ENCODE peak calls at places on chromosome 19, in ten cellular contexts. O is esophagus squamous epithelium, G is breast epithelium, N is prostate gland, L is foreskin fibroblast, J is heart left ventricle, P is GM23338, F is mesendoderm, K is coronary artery, M is right cardiac atrium. A is an unnamed sample.

GRCh38 chr19:8311461-8312260 is 3.5 kb upstream of the CD320 start:
- DNase-seq in K (no peak), P (no peak), N (peak), O (no peak), F (no peak), M (no peak), G (no peak), L (no peak), J (peak), A (no peak)

GRCh38 chr19:16537111-16537510 is 5.1 kb downstream of the CHERP start:
- DNase-seq in L (no peak), M (no peak), P (no peak), J (no peak), K (no peak), N (no peak), G (no peak), F (no peak), O (no peak), A (no peak)

GRCh38 chr19:40639638-40639982 is 38.4 kb downstream of the LTBP4 start:
- DNase-seq in G (no peak), J (peak), M (peak), K (no peak), P (no peak), L (no peak), F (no peak), N (no peak), O (no peak), A (no peak)

GRCh38 chr19:30530751-30531150 is 158.6 kb downstream of the ZNF536 start:
- DNase-seq in J (no peak), K (no peak), P (no peak), G (no peak), O (no peak), F (no peak), L (no peak), M (no peak), N (no peak), A (no peak)

GRCh38 chr19:32647361-32647760 is 27.6 kb downstream of the ANKRD27 start:
- DNase-seq in J (no peak), M (no peak), G (no peak), O (no peak), P (no peak), L (no peak), F (no peak), K (no peak), N (no peak), A (no peak)

GRCh38 chr19:30226464-30227070 is 145.6 kb upstream of the ZNF536 start:
- DNase-seq in O (no peak), J (no peak), G (no peak), K (no peak), M (no peak), F (peak), N (no peak), L (peak), P (peak), A (no peak)

GRCh38 chr19:42965204-42965603 is 28.2 kb upstream of the PSG7 start:
- DNase-seq in P (no peak), K (no peak), G (no peak), F (no peak), M (no peak), N (no peak), L (peak), J (no peak), O (no peak), A (peak)

GRCh38 chr19:50565984-50566903 is 2.0 kb downstream of the LRRC4B start:
- DNase-seq in L (no peak), G (no peak), O (no peak), K (no peak), N (no peak), J (no peak), P (peak), M (no peak), F (peak), A (no peak)

GRCh38 chr19:1116726-1117581 is 13.2 kb downstream of the GPX4 start:
- DNase-seq in K (no peak), J (no peak), P (peak), N (no peak), M (no peak), F (no peak), G (no peak), O (no peak), L (no peak), A (no peak)

GRCh38 chr19:802888-803561 is 5.8 kb downstream of the PTBP1 start:
- DNase-seq in J (no peak), K (no peak), F (no peak), L (peak), N (no peak), P (peak), O (no peak), M (no peak), G (no peak), A (no peak)

GRCh38 chr19:379796-380195 is 29.2 kb downstream of the C2CD4C start:
- DNase-seq in F (no peak), N (no peak), K (no peak), J (no peak), M (no peak), P (no peak), G (no peak), O (no peak), L (no peak), A (no peak)

GRCh38 chr19:51891193-51891747 is 3.5 kb upstream of the ZNF577 start:
- DNase-seq in G (no peak), J (no peak), O (no peak), N (no peak), P (peak), F (peak), M (no peak), L (no peak), K (no peak), A (no peak)

GRCh38 chr19:7482584-7483439 is 6.0 kb downstream of the PEX11G start:
- DNase-seq in K (no peak), P (peak), O (no peak), M (peak), F (peak), G (no peak), L (peak), N (no peak), J (peak), A (no peak)

GRCh38 chr19:12484011-12484370 is 625 bp downstream of the ZNF709 start:
- DNase-seq in G (no peak), F (peak), P (no peak), O (no peak), K (no peak), N (no peak), J (no peak), M (no peak), L (no peak), A (no peak)

GRCh38 chr19:53874384-53874995 is 6.8 kb downstream of the MYADM start:
- DNase-seq in M (no peak), K (no peak), L (no peak), J (no peak), N (no peak), P (no peak), F (no peak), O (no peak), G (no peak), A (no peak)

DNA sequence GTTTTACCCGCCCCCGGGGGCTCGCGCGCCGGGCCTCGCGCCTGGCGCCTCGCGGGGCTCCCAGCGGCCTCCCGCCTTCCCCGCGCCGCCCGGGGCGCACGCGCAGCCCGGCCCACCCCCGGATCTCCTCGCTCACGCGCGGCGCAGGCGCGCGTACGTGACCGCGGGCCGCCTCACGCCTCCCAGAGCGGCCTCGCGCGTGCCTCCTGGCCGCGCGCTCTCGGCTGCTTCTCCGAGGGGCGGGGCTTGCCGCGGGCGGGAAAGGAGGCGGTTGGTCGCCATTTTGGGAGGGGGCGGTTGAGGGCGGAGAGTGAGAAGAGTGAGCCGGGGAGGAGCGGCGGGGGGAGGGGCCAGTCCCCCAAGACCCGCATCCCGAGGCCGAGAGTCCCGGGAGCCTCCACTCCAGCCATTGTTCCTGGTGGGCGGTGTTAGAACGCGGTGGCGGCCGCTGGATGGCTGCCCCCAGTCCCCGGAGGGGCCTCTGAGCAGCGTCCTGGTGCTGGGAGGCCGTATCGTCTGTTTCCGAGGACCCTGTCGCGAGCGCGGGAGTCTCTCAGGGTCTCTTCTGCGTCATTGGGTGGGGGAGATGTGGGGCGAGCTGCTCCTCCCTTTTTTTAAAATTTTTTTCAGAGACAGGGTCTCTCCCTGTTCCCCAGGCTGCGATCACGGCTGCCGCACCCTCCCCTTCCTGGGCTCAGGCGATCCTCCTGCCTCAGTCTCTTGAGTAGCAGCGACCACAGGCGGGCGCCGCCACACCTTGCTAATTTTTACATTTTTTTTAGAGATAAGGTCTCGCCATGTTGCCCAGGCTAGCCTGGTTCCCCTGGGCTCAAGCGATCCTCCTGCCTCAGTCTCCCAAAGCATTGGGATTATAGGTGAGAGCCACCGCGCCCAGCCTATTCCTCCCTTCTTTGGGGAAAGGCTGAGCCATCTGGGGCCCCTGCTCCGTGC is at the start of gene ZNF541:
- DNase-seq in K (no peak), J (peak), F (no peak), O (no peak), L (peak), G (peak), N (peak), P (peak), M (peak), A (no peak)
- H3K4me3 ChIP-seq in K (peak), J (peak), F (no peak), O (peak), L (peak), G (peak), N (peak), P (no peak), M (peak), A (peak)

DNA sequence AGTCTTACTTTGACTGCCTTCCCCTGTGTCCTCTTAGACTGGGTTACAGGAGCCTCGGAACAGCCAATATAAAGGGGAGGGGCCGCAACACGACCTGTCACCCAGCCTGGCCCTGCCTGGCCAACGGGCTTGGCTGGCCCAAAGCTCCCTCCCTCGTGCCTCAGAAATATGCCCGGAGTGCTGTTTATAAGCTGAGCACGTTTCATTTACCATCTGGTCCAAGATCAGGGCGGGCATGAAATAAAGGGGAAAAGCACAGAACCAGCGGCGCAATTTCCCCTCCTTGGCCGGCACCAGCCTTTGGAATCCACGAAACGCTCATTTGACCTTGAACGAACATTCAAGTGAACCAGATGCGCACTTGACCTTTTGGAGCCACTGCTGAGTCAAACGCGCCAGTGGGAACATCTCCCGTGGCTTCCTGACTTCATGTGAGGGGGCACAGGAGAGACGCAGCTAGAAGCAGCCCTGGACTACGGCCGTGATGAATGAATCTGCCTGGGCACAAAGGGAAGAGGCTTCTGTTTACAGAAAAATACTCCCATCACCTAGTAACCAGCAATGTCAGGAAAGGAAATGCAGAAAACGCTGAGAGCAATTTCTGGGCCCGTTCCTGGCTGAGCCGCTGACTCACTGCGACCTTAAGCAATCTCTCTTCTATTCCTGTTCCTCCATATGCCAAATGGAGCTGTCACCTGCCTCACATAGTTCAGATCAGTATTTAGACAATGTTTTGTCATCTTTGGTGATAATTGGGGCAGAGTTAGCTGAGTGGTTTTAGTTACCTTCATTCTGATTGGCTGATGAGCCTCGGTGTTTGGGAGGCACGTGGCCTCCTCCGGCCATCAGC is 53.3 kb downstream of the RFX2 start:
- DNase-seq in K (peak), N (peak), G (peak), L (peak), J (peak), F (peak), M (peak), O (no peak), P (peak), A (peak)
- H3K4me3 ChIP-seq in K (peak), N (no peak), G (peak), L (peak), J (peak), F (no peak), M (no peak), O (peak), P (no peak), A (no peak)

GRCh38 chr19:6092329-6093286 is 17.7 kb downstream of the RFX2 start:
- DNase-seq in K (peak), G (peak), O (no peak), F (peak), L (peak), M (peak), J (peak), N (peak), P (peak), A (no peak)
- H3K4me3 ChIP-seq in K (peak), G (peak), O (peak), F (no peak), L (peak), M (no peak), J (peak), N (no peak), P (peak), A (peak)

GRCh38 chr19:46081928-46082727 is 41.3 kb upstream of the IGFL4 start:
- DNase-seq in O (no peak), K (no peak), J (no peak), G (no peak), F (peak), P (peak), N (peak), M (no peak), L (peak), A (no peak)
- H3K4me3 ChIP-seq in O (no peak), K (no peak), J (no peak), G (no peak), F (no peak), P (no peak), N (no peak), M (no peak), L (no peak), A (no peak)

DNA sequence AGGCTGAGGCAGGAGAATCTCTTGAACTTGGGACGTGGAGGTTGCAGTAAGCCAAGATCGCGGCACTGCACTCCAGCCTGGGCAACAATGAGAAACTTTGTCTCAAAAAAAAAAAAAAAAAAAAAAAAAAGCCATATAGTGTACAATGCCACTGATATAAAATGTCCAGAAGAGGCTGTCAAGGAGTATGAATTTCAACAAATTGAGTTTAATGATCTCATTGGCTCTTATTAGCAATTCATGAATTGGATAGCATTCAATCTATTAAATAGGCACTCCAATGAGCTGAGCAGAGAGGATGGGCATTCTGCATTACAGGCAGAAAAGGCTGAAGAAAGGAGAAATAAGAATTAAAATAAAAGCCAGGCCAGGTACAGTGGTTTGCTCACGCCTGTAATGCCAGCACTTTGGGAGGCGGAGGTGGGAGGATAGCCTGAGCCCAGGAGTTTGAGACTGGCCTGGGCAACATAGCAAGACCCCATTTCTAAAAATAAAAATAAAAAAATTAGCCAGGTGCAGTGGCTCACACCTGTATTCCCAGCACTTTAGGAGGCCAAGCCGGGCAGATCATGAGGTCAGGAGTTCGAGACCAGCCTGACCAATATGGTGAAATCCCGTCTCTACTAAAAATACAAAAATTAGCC is 757 bp upstream of the LMNB2 start:
- DNase-seq in O (no peak), K (no peak), G (no peak), M (no peak), P (no peak), L (no peak), F (no peak), J (no peak), N (no peak), A (no peak)
- H3K4me3 ChIP-seq in O (peak), K (peak), G (peak), M (peak), P (peak), L (peak), F (no peak), J (peak), N (peak), A (peak)